ENCODE peak calls at places on chromosome 17, in seven cellular contexts. G, K, L, J, S, C and H are unnamed samples. For H3K9me3, the result is how much of the 10 kb centered on the place peaks cover.

GRCh38 chr17:45902892-45903346 is 8.6 kb downstream of the MAPT start:
- DNase-seq in J (peak), G (peak), S (peak), K (no peak), C (no peak), L (no peak), H (no peak)

GRCh38 chr17:76566613-76566943 is 19.1 kb downstream of the ST6GALNAC2 start:
- DNase-seq in K (no peak), S (no peak), J (no peak), C (no peak), G (no peak), L (no peak), H (no peak)

GRCh38 chr17:56815711-56816110 is 18.0 kb downstream of the C17orf67 start:
- DNase-seq in S (no peak), J (no peak), C (peak), G (no peak), L (no peak), K (no peak), H (no peak)

GRCh38 chr17:45005700-45006099 is 37.6 kb upstream of the C1QL1 start:
- DNase-seq in L (no peak), C (no peak), K (no peak), J (no peak), S (no peak), G (no peak), H (no peak)

GRCh38 chr17:79788989-79789942 is 7.6 kb downstream of the CBX8 start:
- DNase-seq in C (no peak), G (no peak), J (no peak), S (no peak), K (no peak), L (no peak), H (no peak)

GRCh38 chr17:73476890-73477350 is 165.1 kb upstream of the CDC42EP4 start:
- DNase-seq in K (no peak), J (no peak), C (no peak), G (no peak), L (no peak), S (no peak), H (no peak)

GRCh38 chr17:29857823-29858222 is 72.2 kb downstream of the SSH2 start:
- DNase-seq in K (no peak), G (no peak), L (no peak), C (no peak), J (no peak), S (no peak), H (no peak)

GRCh38 chr17:57357392-57357784 is 101.1 kb downstream of the MSI2 start:
- DNase-seq in C (no peak), S (no peak), K (no peak), G (peak), L (peak), J (peak), H (no peak)

GRCh38 chr17:41660221-41660711 is 28.4 kb upstream of the EIF1 start:
- DNase-seq in L (no peak), J (no peak), S (no peak), G (no peak), C (no peak), K (no peak), H (no peak)

GRCh38 chr17:6843241-6843890 is 11.8 kb upstream of the TEKT1 start:
- DNase-seq in J (no peak), S (no peak), K (no peak), C (no peak), L (peak), G (no peak), H (no peak)

GRCh38 chr17:10186771-10187425 is 11.5 kb downstream of the GAS7 start:
- DNase-seq in C (no peak), J (no peak), G (no peak), K (no peak), L (no peak), S (no peak), H (no peak)

GRCh38 chr17:18994626-18995025 is 9.9 kb downstream of the FAM83G start:
- DNase-seq in S (no peak), L (no peak), J (no peak), K (no peak), G (no peak), C (no peak), H (no peak)

GRCh38 chr17:69880591-69881112 is 194.4 kb upstream of the KCNJ16 start:
- DNase-seq in J (no peak), L (no peak), K (no peak), S (no peak), C (no peak), G (no peak), H (no peak)

GRCh38 chr17:69882281-69882680 is 192.7 kb upstream of the KCNJ16 start:
- DNase-seq in K (no peak), J (no peak), C (no peak), S (no peak), L (no peak), G (no peak), H (no peak)

GRCh38 chr17:69884361-69884760 is 190.7 kb upstream of the KCNJ16 start:
- DNase-seq in J (no peak), C (no peak), G (no peak), L (no peak), K (no peak), S (no peak), H (no peak)

GRCh38 chr17:69879576-69879975 is 195.4 kb upstream of the KCNJ16 start:
- DNase-seq in L (no peak), J (no peak), S (no peak), G (no peak), K (no peak), C (no peak), H (no peak)

DNA sequence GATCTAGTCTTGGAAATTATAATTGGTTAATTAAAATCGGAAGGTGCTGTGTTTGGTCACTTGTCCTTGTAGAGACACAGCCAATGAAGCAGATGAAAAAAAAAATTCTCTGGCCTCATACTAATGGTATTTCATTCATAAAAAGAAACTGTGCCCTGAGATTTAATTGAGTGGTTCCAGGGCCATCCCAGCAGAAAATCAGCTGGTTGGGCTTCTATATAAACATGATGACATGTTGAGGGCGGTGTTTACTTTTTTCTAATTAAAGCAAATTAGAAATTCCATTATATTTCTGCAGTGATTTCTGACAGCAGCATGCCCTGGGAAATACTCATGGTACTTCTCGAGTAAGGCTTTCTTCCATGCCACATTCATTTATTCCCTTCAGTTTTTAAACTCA is 191.9 kb upstream of the KCNJ16 start:
- DNase-seq in G (no peak), L (no peak), K (no peak), C (no peak), S (no peak), J (no peak), H (no peak)
- H3K9me3 ChIP-seq in G (under half), L (under half), K (under half), C (under half), S (under half), J (under half), H (under half)

DNA sequence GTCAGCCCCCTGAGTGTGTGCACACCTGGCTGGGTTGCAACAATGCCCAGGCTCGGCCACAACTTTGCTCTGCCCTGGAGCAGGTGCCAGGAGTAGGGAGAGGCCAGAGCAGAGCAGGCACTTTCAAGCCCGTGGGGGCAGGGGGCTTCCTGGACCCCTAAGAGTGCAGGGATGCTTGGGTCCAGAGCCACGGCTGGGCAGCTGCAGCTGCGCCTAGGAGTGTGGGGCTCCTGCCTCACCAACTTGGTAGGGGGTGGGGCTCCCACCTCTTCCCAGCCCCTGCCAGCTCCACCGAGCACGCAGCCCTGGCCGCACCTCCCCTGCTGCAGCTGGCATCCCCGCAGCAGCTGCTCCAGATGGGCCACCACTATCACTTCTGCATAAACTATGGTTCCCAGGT is 7.8 kb downstream of the OR3A2 start:
- DNase-seq in K (no peak), G (no peak), L (no peak), C (no peak), S (no peak), J (no peak), H (no peak)
- H3K9me3 ChIP-seq in K (under half), G (under half), L (under half), C (under half), S (under half), J (under half), H (under half)

DNA sequence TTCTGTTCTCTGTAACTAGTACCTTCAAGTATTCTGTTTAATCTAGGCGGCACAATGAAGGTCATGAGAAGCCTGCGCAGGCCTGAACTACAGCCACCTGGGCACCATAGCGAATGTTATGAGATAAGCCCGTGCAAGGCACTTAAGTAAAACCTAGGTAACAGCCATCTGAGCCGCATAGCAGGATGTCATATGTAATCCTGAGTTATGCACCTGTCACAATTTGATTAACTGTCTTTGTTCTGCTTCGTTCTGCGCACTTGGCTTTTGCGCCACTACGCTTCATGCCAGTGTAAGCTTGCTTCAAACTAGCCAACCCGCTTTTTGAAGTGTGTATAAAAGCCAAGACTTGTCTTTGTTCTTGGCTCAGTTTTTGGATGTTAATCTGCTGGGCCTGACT is 449.8 kb downstream of the KCNJ18 start:
- DNase-seq in K (no peak), G (peak), S (no peak), L (no peak), C (no peak), J (no peak), H (no peak)
- H3K9me3 ChIP-seq in K (under half), G (under half), S (half or more), L (under half), C (under half), J (under half), H (under half)

DNA sequence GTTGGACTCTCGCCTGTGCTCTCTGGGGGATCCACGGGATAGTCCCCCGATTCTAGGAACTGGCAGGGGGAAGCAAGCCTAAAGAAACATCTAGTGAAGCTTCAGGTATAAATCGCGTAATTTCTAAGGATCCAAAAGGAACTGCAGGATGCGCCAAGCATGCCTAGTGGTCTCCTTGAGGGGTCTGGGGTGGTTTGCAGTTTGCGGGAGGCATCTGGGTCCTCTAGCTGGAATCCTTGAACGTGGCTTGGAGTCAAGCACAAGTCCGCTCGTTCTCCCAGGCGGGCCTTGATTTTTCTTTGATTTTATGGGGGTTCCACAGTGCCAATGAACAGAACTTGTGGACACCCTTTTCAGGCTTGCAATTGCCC is 1000.5 kb downstream of the KCNJ18 start:
- DNase-seq in J (no peak), L (no peak), K (no peak), S (no peak), G (no peak), C (no peak), H (no peak)
- H3K9me3 ChIP-seq in J (under half), L (under half), K (under half), S (half or more), G (under half), C (under half), H (under half)

DNA sequence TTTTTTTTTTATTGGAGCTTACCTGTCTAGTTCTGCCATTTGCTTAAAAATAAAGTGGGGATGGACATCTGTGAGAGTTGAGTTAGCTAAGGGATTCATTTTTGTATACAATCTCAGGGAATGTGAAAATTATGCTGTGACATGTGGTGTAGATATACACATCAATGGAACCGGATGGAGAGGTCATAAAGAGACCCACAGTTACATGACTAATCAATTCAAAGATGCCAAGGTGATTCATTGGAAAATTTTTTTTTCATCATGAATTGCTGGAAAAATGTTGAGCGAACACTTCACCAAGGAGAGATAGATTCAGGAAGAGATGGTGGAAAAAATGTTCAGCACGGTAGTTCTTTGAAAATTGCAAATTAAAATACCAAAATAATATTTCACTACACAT is 605.4 kb upstream of the KIF2B start:
- DNase-seq in J (no peak), L (no peak), G (no peak), C (no peak), S (no peak), K (no peak), H (no peak)
- H3K9me3 ChIP-seq in J (under half), L (under half), G (under half), C (under half), S (under half), K (under half), H (under half)

GRCh38 chr17:17892009-17892408 is 55.2 kb upstream of the SREBF1 start:
- DNase-seq in L (peak), S (no peak), K (no peak), C (no peak), J (no peak), G (no peak), H (no peak)
- H3K9me3 ChIP-seq in L (under half), S (under half), K (under half), C (under half), J (under half), G (under half), H (under half)

GRCh38 chr17:61702450-61702849 is 111.4 kb upstream of the NACA2 start:
- DNase-seq in S (no peak), J (no peak), K (no peak), L (no peak), G (no peak), C (no peak), H (no peak)
- H3K9me3 ChIP-seq in S (under half), J (under half), K (under half), L (under half), G (under half), C (under half), H (under half)

DNA sequence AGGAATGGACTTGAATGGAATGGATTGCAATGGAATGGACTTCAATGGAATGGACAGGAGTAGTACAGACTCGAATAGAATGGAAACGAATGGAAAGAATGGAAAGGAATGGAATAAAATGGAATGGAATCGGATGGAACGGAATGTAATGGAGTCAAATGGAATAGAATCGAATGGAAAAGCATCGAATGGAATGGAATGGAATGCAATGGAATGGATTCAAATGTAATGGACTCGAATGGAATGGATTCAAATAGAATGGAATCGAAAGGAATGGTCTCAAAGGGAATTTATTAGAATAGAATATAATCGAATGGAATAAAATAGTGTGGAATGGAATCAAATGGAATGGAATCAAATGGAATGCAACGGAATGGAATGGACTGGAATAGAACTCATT is 484.9 kb upstream of the WSB1 start:
- DNase-seq in C (peak), L (no peak), G (no peak), S (no peak), J (no peak), K (no peak), H (no peak)
- H3K9me3 ChIP-seq in C (half or more), L (under half), G (under half), S (half or more), J (under half), K (under half), H (under half)

DNA sequence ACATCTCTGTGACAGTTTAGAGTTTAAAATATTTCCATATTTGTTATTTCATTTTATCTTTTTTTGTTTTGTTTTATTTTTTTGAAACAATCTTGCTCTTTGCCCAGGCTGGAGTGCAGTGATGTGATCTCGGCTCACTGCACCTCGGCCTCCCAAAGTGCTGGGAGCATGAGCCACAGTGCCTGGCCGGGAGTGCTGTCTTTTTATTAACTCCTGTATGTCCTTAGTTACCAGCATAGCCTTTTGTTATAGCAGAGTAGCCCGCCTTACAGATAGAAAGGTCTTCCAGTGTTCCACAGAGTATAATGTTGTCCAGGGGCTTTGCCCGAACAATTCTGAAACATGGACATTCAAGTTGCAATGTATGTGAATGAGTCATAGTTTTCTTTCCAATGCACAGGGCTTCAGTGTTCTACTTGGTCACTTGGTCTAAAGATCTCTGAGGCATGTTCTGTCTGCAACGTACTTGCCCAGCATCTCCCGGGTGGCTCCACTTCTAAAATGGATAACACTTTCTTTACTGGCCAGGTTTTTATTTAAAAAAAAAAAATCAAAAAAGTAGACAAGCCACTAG is 125.6 kb downstream of the KCNJ18 start:
- DNase-seq in S (no peak), J (no peak), G (no peak), L (no peak), K (no peak), C (no peak), H (no peak)
- H3K9me3 ChIP-seq in S (under half), J (under half), G (under half), L (under half), K (under half), C (under half), H (under half)

GRCh38 chr17:70332811-70333210 is 163.5 kb downstream of the KCNJ2 start:
- DNase-seq in C (no peak), S (no peak), G (no peak), K (no peak), L (no peak), J (no peak), H (no peak)
- H3K9me3 ChIP-seq in C (under half), S (under half), G (under half), K (under half), L (under half), J (under half), H (under half)